ENCODE peak calls at places on chromosome 9, in eight cellular contexts. K is iPS DF 19.7; G is pulmonary artery endothelial cell; Z is SW480; M is ELR; C is epithelial cell of proximal tubule; E is CD8-positive, alpha-beta T cell; S is globus pallidus. Y is an unnamed sample.

GRCh38 chr9:7371032-7371431 is 428.5 kb downstream of the DMAC1 start:
- DNase-seq in K (no peak), G (no peak), Z (no peak), M (no peak), C (no peak), E (no peak), S (no peak), Y (no peak)

GRCh38 chr9:98502311-98502975 is 206.3 kb downstream of the GABBR2 start:
- DNase-seq in K (no peak), G (no peak), Z (no peak), M (peak; percentile 78), C (peak; percentile 41), E (no peak), S (no peak), Y (no peak)

GRCh38 chr9:117317192-117317591 is 97.7 kb downstream of the ASTN2 start:
- DNase-seq in K (no peak), G (no peak), Z (no peak), M (no peak), C (no peak), E (no peak), S (no peak), Y (no peak)

GRCh38 chr9:120362446-120362845 is 217.5 kb downstream of the CDK5RAP2 start:
- DNase-seq in K (no peak), G (no peak), Z (no peak), M (peak; percentile 22), C (peak; percentile 78), E (no peak), S (no peak), Y (no peak)

GRCh38 chr9:124373851-124374250 is 41.4 kb downstream of the PSMB7 start:
- DNase-seq in K (no peak), G (no peak), Z (no peak), M (no peak), C (no peak), E (no peak), S (no peak), Y (no peak)

GRCh38 chr9:88060746-88061145 is 77.5 kb downstream of the SPATA31C2 start:
- DNase-seq in K (no peak), G (no peak), Z (no peak), M (peak; percentile 21), C (no peak), E (no peak), S (no peak), Y (no peak)

GRCh38 chr9:94945191-94946144 is 219.0 kb downstream of the AOPEP start:
- DNase-seq in K (no peak), G (no peak), Z (peak; percentile 59), M (peak; percentile 88), C (no peak), E (no peak), S (peak; percentile 72), Y (no peak)

GRCh38 chr9:132547976-132548730 is 34.3 kb upstream of the BARHL1 start:
- DNase-seq in K (no peak), G (no peak), Z (no peak), M (no peak), C (no peak), E (no peak), S (no peak), Y (no peak)

GRCh38 chr9:84710701-84711397 is 41.3 kb downstream of the NTRK2 start:
- DNase-seq in K (no peak), G (no peak), Z (peak; percentile 33), M (no peak), C (no peak), E (no peak), S (no peak), Y (no peak)

Y was measured in right lobe of liver.